ENCODE peak calls at places on chromosomes 7 and 10, in six cellular contexts. F is Calu3; B is CD8-positive, alpha-beta T cell; L is dorsolateral prefrontal cortex; G is right lobe of liver; Z is A549. Q is an unnamed sample.

GRCh38 chr10:124083740-124084397 is 9.5 kb downstream of the CHST15 start:
- DNase-seq in Z (no peak), B (no peak), F (no peak), G (no peak), L (no peak), Q (no peak)

GRCh38 chr7:44581426-44581906 is 565 bp downstream of the TMED4 start:
- DNase-seq in Z (peak), L (no peak), F (no peak), B (peak), G (peak), Q (no peak)

GRCh38 chr7:96135241-96135640 is 186.7 kb downstream of the SLC25A13 start:
- DNase-seq in L (no peak), G (no peak), B (no peak), Z (no peak), F (peak), Q (no peak)

GRCh38 chr10:66752714-66753113 is 173.1 kb upstream of the LRRTM3 start:
- DNase-seq in B (no peak), Z (no peak), G (no peak), L (no peak), F (no peak), Q (no peak)

GRCh38 chr7:93949468-93949867 is 27.9 kb downstream of the GNG11 start:
- DNase-seq in F (no peak), L (no peak), G (no peak), B (no peak), Z (peak), Q (peak)

GRCh38 chr7:92685146-92686042 is 95.2 kb upstream of the FAM133B start:
- DNase-seq in L (no peak), Z (no peak), B (peak), G (no peak), F (no peak), Q (no peak)

GRCh38 chr10:919481-919880 is 12.0 kb downstream of the LARP4B start:
- DNase-seq in Z (no peak), F (no peak), G (no peak), B (no peak), L (no peak), Q (no peak)

GRCh38 chr7:132171130-132171576 is 405.1 kb downstream of the PLXNA4 start:
- DNase-seq in Z (no peak), F (no peak), L (no peak), G (no peak), B (no peak), Q (no peak)

GRCh38 chr10:4024846-4025245 is 239.8 kb upstream of the KLF6 start:
- DNase-seq in F (no peak), B (no peak), Z (no peak), L (no peak), G (no peak), Q (peak)

GRCh38 chr10:22824984-22825383 is 102.9 kb upstream of the ARMC3 start:
- DNase-seq in F (peak), G (no peak), Z (peak), B (no peak), L (no peak), Q (peak)

GRCh38 chr10:71708301-71708703 is 11.3 kb downstream of the C10orf105 start:
- DNase-seq in B (peak), L (peak), Z (peak), F (peak), G (no peak), Q (peak)

GRCh38 chr10:14017380-14017943 is 313.3 kb downstream of the FRMD4A start:
- DNase-seq in B (no peak), G (no peak), F (no peak), L (no peak), Z (no peak), Q (no peak)

GRCh38 chr7:9241826-9242225 is 808.4 kb downstream of the NXPH1 start:
- DNase-seq in G (no peak), B (no peak), Z (no peak), F (no peak), L (no peak), Q (no peak)

GRCh38 chr7:22907805-22908204 is 85.2 kb upstream of the TOMM7 start:
- DNase-seq in G (no peak), B (no peak), L (no peak), F (no peak), Z (no peak), Q (no peak)

GRCh38 chr10:7383442-7383841 is 27.4 kb downstream of the SFMBT2 start:
- DNase-seq in L (no peak), B (no peak), G (no peak), F (no peak), Z (no peak), Q (no peak)

GRCh38 chr7:29597266-29597665 is 33.6 kb downstream of the PRR15 start:
- DNase-seq in F (no peak), Z (no peak), B (no peak), L (no peak), G (no peak), Q (no peak)

GRCh38 chr7:129684777-129685176 is 73.3 kb downstream of the NRF1 start:
- DNase-seq in L (no peak), F (no peak), G (no peak), Z (no peak), B (no peak), Q (peak)

GRCh38 chr7:20307119-20307518 is 23.6 kb upstream of the ITGB8 start:
- DNase-seq in L (no peak), F (peak), B (no peak), Z (peak), G (no peak), Q (peak)

GRCh38 chr10:6114758-6115410 is 26.1 kb downstream of the RBM17 start:
- DNase-seq in Z (peak), G (no peak), F (no peak), B (no peak), L (no peak), Q (peak)

GRCh38 chr10:4541292-4541691 is 284.7 kb upstream of the AKR1E2 start:
- DNase-seq in G (no peak), F (peak), L (no peak), Z (peak), B (no peak), Q (peak)

DNA sequence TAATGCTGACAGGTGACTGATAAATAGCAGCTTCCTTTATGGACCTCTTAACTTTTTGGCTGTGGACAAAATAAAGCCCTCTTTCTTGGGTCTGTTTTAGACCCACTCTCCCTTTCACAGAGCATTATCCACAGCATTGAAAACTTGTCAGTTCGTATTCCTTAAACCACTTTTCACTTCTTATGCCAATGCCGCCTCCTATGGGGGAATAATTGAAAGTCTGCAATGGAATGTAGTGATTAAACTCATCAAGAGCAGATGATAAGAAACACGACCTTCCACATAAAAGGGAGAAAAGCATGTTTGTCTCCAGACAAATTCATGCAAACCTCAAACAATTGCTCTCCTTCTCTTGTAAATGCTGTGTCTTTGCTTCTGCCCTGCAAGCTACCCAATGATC is 153.4 kb downstream of the SORCS1 start:
- DNase-seq in L (no peak), B (no peak), F (no peak), Z (no peak), G (no peak), Q (no peak)
- TF ChIP-seq CTCF in L (no peak), B (no peak), F (no peak), Z (no peak), G (no peak), Q (no peak)

GRCh38 chr10:2650328-2650727 is 417.0 kb upstream of the PFKP start:
- DNase-seq in B (no peak), G (no peak), F (no peak), L (no peak), Z (no peak), Q (no peak)
- TF ChIP-seq CTCF in B (no peak), G (no peak), F (no peak), L (no peak), Z (no peak), Q (no peak)

DNA sequence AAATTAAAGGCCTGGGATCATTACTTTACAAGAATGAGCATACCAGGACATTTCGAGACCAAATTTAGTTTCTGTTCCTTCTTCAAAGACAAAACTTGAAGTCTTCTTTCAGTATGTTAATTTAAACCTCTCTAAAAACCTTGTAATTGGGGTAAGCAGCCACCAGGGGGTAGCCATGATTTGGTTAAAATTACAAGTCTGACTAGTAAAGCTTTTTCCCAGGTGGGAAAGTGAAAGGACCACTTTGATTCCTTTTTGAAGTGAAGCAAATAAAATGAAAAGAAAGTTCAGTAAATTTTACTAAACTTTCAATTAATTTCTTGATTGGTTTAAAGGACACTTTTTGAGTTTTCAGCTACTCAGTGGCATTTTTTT is 294.3 kb downstream of the BBS9 start:
- DNase-seq in B (no peak), Z (peak), L (no peak), F (peak), G (no peak), Q (peak)
- TF ChIP-seq CTCF in B (peak), Z (peak), L (no peak), F (peak), G (peak), Q (peak)

DNA sequence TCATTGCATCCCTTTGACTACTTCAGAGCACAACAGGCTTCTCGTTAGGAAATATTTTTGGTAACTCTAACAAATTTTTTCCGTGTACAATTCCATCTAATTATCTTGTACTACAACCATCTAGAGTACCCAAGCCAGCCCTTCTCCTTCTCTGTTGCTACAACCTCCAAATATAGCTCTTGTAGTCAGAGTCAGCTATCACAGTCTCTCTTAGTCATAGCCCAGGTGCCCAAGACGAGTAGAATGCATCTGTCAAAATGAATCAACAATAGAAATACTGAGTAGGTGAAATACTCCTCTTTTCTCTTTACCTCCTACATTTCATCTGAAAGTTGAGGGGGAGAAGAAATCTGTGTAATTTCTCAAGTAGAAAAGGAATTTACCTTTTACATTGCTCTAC is 74.0 kb downstream of the INHBA start:
- DNase-seq in G (no peak), L (no peak), B (no peak), Z (no peak), F (no peak), Q (peak)
- TF ChIP-seq CTCF in G (no peak), L (no peak), B (no peak), Z (no peak), F (no peak), Q (no peak)

DNA sequence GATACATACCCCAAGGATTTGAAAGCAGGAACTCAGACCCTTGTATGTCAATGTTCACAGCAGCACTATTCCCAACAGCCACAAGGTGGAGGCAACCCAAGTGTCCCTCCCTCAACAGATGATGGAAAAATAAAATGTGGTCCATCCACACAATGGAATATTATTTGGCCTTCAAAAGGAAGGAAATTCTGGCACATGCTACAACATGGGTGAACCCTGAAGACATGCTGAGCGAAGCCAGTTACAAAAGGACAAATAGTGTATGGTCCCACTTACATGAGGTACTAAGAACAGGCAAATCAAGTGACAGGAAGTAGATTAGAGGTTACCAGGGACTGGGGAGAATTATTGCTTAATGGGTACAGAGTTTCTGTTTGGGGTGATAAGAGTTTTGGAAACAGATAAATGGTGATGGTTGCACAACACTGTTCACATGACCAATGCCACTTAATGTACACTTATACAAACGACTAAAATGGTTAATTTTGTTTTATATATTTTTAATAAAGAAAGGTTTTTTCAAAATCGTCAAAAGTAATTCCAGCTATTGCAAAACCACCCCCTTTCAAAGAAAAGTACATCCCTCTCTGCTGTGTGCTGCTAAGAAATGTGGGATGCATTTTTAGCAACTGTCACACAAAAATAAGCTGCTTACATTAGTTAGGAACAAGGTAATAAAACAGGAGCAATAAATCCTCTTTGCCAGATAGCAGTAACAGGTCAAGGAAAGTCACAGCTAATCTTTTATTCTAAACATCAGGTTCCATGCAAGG is 85.7 kb downstream of the GRB10 start:
- DNase-seq in L (no peak), F (peak), B (peak), Z (peak), G (no peak), Q (peak)
- TF ChIP-seq CTCF in L (peak), F (peak), B (peak), Z (peak), G (peak), Q (peak)

GRCh38 chr7:51209426-51209825 is 107.2 kb downstream of the COBL start:
- DNase-seq in L (no peak), B (no peak), F (no peak), G (no peak), Z (no peak), Q (no peak)
- TF ChIP-seq CTCF in L (no peak), B (no peak), F (no peak), G (no peak), Z (no peak), Q (no peak)

GRCh38 chr10:89575037-89575436 is 39.6 kb upstream of the SLC16A12 start:
- DNase-seq in F (no peak), L (no peak), B (no peak), G (no peak), Z (no peak), Q (no peak)
- TF ChIP-seq CTCF in F (no peak), L (no peak), B (no peak), G (no peak), Z (no peak), Q (no peak)

Q was measured in fibroblast of pulmonary artery.